ENCODE peak calls at places on chromosomes 11 and 22, in six cellular contexts. F is CD8-positive, alpha-beta memory T cell; T is tibial artery; K is sigmoid colon; M is psoas muscle; D is body of pancreas. R is an unnamed sample.

GRCh38 chr11:130606181-130606580 is 157.7 kb downstream of the ADAMTS15 start:
- DNase-seq in M (no peak), F (no peak), D (no peak), T (no peak), K (no peak), R (no peak)

GRCh38 chr11:112837162-112837826 is 123.9 kb upstream of the NCAM1 start:
- DNase-seq in F (no peak), K (no peak), T (no peak), M (no peak), D (peak), R (no peak)

GRCh38 chr22:37733625-37734401 is 37.0 kb downstream of the TRIOBP start:
- DNase-seq in F (no peak), K (no peak), D (no peak), M (no peak), T (no peak), R (no peak)

GRCh38 chr11:20013346-20014066 is 146.8 kb downstream of the DBX1 start:
- DNase-seq in K (no peak), T (no peak), M (peak), F (no peak), D (no peak), R (no peak)

GRCh38 chr11:9796276-9796675 is 132.4 kb downstream of the SWAP70 start:
- DNase-seq in M (no peak), T (no peak), D (no peak), K (no peak), F (no peak), R (no peak)

GRCh38 chr22:50517495-50518260 is 7.7 kb downstream of the SCO2 start:
- DNase-seq in M (no peak), K (no peak), T (no peak), D (no peak), F (no peak), R (no peak)

GRCh38 chr11:134802598-134802997 is 390.6 kb upstream of the B3GAT1 start:
- DNase-seq in M (no peak), K (no peak), F (no peak), T (no peak), D (no peak), R (no peak)

GRCh38 chr11:127345819-127346459 is 345.4 kb upstream of the KIRREL3 start:
- DNase-seq in F (no peak), D (peak), T (no peak), K (no peak), M (no peak), R (peak)

GRCh38 chr11:111797145-111797581 is 31.0 kb upstream of the PPP2R1B start:
- DNase-seq in D (peak), M (no peak), K (no peak), T (no peak), F (no peak), R (no peak)

GRCh38 chr11:78645226-78646202 is 70.8 kb upstream of the NARS2 start:
- DNase-seq in D (peak), T (peak), F (peak), K (no peak), M (peak), R (no peak)

GRCh38 chr11:122681731-122682130 is 26.2 kb downstream of the UBASH3B start:
- DNase-seq in T (no peak), D (no peak), M (no peak), K (no peak), F (no peak), R (no peak)

GRCh38 chr11:129815596-129816461 is at the start of gene TMEM45B:
- DNase-seq in M (no peak), F (no peak), K (no peak), D (peak), T (no peak), R (peak)

GRCh38 chr11:116558504-116559252 is 214.1 kb downstream of the BUD13 start:
- DNase-seq in K (no peak), D (no peak), M (no peak), T (no peak), F (no peak), R (no peak)

GRCh38 chr22:21446128-21446826 is 20.9 kb upstream of the TMEM191C start:
- DNase-seq in D (peak), M (peak), T (no peak), K (peak), F (no peak), R (no peak)

GRCh38 chr11:70038034-70038834 is 39.9 kb upstream of the ANO1 start:
- DNase-seq in K (no peak), F (no peak), T (no peak), D (no peak), M (no peak), R (no peak)

GRCh38 chr11:67612751-67613150 is 6.0 kb downstream of the NDUFV1 start:
- DNase-seq in T (no peak), K (no peak), F (no peak), M (peak), D (no peak), R (no peak)

GRCh38 chr11:12625438-12626071 is 48.7 kb upstream of the TEAD1 start:
- DNase-seq in F (no peak), T (no peak), M (no peak), K (no peak), D (no peak), R (no peak)

GRCh38 chr22:49869855-49870712 is 16.4 kb downstream of the ZBED4 start:
- DNase-seq in F (peak), K (no peak), T (no peak), M (no peak), D (no peak), R (peak)

GRCh38 chr11:69667619-69668604 is 7.2 kb downstream of the LTO1 start:
- DNase-seq in F (no peak), K (peak), T (no peak), D (no peak), M (peak), R (no peak)

GRCh38 chr11:8913961-8914660 is 3.1 kb downstream of the AKIP1 start:
- DNase-seq in T (no peak), K (no peak), D (peak), M (no peak), F (peak), R (peak)

GRCh38 chr11:74185285-74185684 is 14.2 kb downstream of the PPME1 start:
- DNase-seq in M (no peak), T (no peak), F (no peak), K (no peak), D (no peak), R (no peak)

GRCh38 chr11:69669486-69669885 is 5.7 kb downstream of the LTO1 start:
- DNase-seq in F (no peak), M (peak), T (no peak), D (no peak), K (peak), R (no peak)

GRCh38 chr22:23289851-23290724 is 109.8 kb downstream of the BCR start:
- DNase-seq in D (peak), T (peak), M (peak), K (peak), F (peak), R (peak)

GRCh38 chr22:27801197-27801615 is 350 bp downstream of the MN1 start:
- DNase-seq in T (no peak), M (peak), F (no peak), K (no peak), D (no peak), R (peak)

GRCh38 chr11:11580831-11581492 is 40.8 kb downstream of the GALNT18 start:
- DNase-seq in K (no peak), M (no peak), D (no peak), F (no peak), T (no peak), R (no peak)
- H3K27ac ChIP-seq in K (peak), M (peak), D (no peak), F (no peak), T (peak), R (no peak)

GRCh38 chr11:62712861-62713260 is 5.4 kb downstream of the GNG3 start:
- DNase-seq in D (no peak), M (no peak), T (no peak), K (no peak), F (no peak), R (no peak)

GRCh38 chr11:62713343-62713742 is 5.9 kb downstream of the GNG3 start:
- DNase-seq in K (no peak), M (no peak), D (peak), F (no peak), T (no peak), R (no peak)

GRCh38 chr11:62710001-62710345 is 2.5 kb downstream of the GNG3 start:
- DNase-seq in D (no peak), F (peak), M (no peak), T (no peak), K (peak), R (no peak)

GRCh38 chr11:62709262-62710000 is 2.0 kb downstream of the GNG3 start:
- DNase-seq in M (peak), T (peak), K (peak), F (peak), D (peak), R (peak)

GRCh38 chr11:62712413-62712812 is 4.9 kb downstream of the GNG3 start:
- DNase-seq in K (no peak), D (no peak), F (no peak), T (no peak), M (no peak), R (no peak)
- H3K27ac ChIP-seq in K (no peak), D (peak), F (no peak), T (no peak), M (peak), R (no peak)

DNA sequence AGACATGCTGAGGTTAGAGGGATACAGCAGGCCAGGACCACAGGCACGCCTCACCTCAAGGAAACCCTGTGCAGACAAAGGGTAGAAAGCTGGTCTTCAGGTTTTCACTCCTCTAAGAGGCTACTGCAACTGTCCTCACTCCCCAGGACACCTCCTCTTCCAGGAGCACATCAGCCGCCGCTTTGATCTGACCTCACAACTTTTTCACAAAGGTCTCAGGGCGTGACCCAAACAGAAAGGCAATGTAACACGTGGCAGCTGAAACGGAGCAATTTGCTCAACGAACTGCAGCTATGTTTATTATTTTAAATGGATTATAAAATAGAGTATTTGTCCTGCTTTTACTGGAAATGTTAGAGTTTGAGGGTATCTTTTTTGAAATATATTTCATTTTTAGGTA is 46.1 kb downstream of the LARGE1 start:
- DNase-seq in K (no peak), D (no peak), M (no peak), F (no peak), T (no peak), R (no peak)
- H3K27ac ChIP-seq in K (peak), D (no peak), M (peak), F (no peak), T (peak), R (no peak)

GRCh38 chr22:39401301-39401631 is 1.7 kb downstream of the TAB1 start:
- DNase-seq in T (no peak), D (no peak), F (no peak), M (no peak), K (no peak), R (no peak)

GRCh38 chr22:39408807-39409206 is 9.2 kb downstream of the TAB1 start:
- DNase-seq in T (no peak), F (no peak), M (no peak), K (no peak), D (no peak), R (no peak)

GRCh38 chr22:39408173-39408572 is 8.6 kb downstream of the TAB1 start:
- DNase-seq in M (no peak), D (no peak), F (no peak), K (no peak), T (no peak), R (no peak)

GRCh38 chr22:39409630-39410029 is 10.1 kb downstream of the TAB1 start:
- DNase-seq in D (no peak), M (no peak), T (no peak), F (no peak), K (no peak), R (no peak)

DNA sequence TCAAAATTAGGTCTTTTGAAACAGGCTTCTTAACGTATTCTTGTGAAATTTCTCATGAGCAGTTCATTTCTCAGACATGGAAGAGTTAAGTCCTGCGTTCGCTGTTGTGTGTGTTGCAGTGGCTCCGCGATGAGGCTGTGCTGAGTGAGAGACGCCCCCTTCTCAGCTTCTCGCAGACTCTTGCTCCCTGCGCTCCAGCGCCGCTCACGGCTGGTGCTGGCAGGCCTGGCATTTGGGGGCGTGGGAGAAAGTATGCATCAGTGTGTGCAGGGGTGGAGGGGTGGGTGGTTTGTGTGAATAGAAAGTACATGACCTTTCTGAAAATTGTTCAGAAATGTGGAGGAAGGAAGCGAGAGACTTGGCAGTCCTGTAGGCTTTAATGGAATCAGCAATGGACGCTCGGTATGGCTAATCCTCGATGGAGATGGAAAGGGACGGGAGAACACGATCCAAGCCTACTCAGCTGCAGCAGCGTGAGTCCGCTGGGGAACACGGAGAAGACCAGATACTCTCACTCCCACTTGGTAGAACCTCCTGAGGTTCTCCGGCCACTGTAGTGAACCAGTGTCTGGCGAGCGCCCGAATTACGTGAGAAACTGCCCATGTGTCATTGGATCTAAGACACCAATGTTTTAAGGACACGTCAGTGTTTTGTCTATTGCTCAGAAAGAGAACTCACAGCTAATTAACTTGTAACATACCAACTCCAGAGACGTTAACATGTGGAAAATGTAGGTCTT is 5.9 kb downstream of the TAB1 start:
- DNase-seq in K (no peak), D (no peak), T (no peak), F (no peak), M (peak), R (no peak)
- H3K27ac ChIP-seq in K (peak), D (no peak), T (peak), F (no peak), M (no peak), R (no peak)

DNA sequence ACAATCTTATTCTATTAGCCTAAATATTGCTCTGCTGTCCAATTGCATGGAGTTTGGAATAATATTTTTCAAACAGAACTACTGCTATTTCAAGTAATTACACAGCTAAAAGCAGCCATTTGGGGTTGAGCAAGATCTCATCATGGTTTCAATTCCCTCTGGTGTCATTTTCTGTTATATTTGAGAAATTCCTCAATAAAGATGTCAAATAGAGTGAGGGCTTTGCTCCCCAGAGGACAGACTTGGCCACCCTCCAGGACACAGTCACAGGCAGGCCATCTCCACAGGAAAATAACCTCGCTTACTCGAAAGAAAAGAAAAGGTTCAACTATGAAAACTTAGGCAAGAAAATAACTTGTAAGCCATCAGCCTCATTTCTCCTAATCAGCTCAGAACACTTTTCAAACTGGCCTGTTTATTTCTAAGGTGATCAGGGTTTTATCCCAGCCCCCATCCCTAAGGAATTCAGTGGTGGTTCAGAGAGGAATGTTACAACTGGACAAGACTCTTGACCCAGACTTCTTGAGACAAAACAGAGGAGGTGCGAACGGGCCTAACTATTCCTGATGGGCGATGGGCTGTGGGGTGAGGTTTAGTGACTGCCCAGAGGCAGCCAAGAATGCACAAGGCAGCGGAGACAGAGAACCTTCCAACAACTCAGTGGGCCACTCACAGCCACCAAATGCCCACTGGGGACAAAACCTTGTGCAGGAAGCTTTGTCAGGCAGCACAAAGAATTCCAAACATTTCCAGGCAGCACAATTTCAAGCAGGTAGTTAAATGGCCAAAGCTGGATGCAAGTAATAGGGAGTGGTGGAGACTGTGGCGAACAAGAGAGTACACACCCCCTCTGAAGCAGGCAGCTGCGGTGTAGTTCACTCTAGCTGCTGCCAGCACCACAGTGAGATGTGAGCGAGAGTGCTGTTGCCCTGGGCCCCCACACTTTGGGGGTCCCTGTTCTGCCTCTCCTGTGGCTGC is 29.4 kb downstream of the SCUBE1 start:
- DNase-seq in M (peak), T (peak), K (peak), F (no peak), D (peak), R (no peak)
- H3K27ac ChIP-seq in M (no peak), T (peak), K (no peak), F (no peak), D (no peak), R (no peak)

DNA sequence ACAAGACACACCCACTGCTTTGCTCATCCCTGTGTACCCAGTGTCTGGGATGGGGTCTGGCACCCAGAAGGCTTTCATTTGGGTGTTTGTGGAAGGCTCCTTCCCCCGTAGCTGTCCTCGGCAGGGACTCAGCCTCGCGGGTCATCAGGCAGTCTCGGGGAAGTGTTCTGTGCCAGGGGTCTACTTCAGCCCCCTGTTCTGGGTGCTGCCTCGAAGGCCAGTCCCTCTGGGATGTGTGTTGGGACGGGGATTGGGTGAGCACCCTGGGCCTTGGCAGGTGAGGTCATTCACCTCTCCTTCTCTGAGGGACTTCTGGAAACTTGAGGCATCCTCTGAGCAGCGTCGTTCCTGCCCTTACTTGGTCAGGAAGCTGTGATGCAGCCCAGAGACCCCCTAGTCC is 65.5 kb downstream of the RPUSD4 start:
- DNase-seq in T (no peak), F (no peak), K (peak), D (no peak), M (no peak), R (no peak)
- H3K27ac ChIP-seq in T (no peak), F (no peak), K (no peak), D (no peak), M (no peak), R (no peak)

GRCh38 chr11:115503886-115504278 is 333 bp downstream of the CADM1 start:
- DNase-seq in M (no peak), D (no peak), T (no peak), K (no peak), F (no peak), R (no peak)
- H3K27ac ChIP-seq in M (peak), D (peak), T (peak), K (peak), F (no peak), R (peak)